ENCODE peak calls at places on chromosomes 1 and 21, in nine cellular contexts. J is neural progenitor cell, E is cardiac fibroblast, D is neural crest cell, Y is GM12865, Z is endothelial cell, W is AG10803, H is heart left ventricle, X is coronary artery. N is an unnamed sample.

GRCh38 chr21:42988234-42988965 is 14.0 kb downstream of the PKNOX1 start:
- DNase-seq in Y (no peak), D (no peak), W (peak), Z (no peak), X (no peak), H (no peak), J (no peak), E (peak), N (no peak)

GRCh38 chr1:224380003-224380402 is 23.3 kb downstream of the CNIH4 start:
- DNase-seq in Z (no peak), H (no peak), E (no peak), J (no peak), Y (peak), D (no peak), X (no peak), W (no peak), N (no peak)

GRCh38 chr1:97680460-97680859 is 240.4 kb downstream of the DPYD start:
- DNase-seq in J (no peak), Z (no peak), W (no peak), H (no peak), D (no peak), X (no peak), E (no peak), Y (no peak), N (no peak)

GRCh38 chr1:230851291-230851691 is 17.0 kb downstream of the C1orf198 start:
- DNase-seq in W (peak), H (no peak), X (no peak), J (peak), D (no peak), Z (no peak), Y (no peak), E (peak), N (no peak)

GRCh38 chr1:217425528-217425927 is 205.4 kb downstream of the GPATCH2 start:
- DNase-seq in J (peak), E (peak), D (no peak), H (no peak), Y (no peak), Z (no peak), X (no peak), W (peak), N (no peak)

GRCh38 chr1:102174259-102174863 is 177.6 kb upstream of the OLFM3 start:
- DNase-seq in J (peak), D (no peak), H (no peak), E (no peak), Y (peak), X (no peak), W (no peak), Z (peak), N (peak)

GRCh38 chr1:237005674-237006073 is 1.4 kb upstream of the MT1HL1 start:
- DNase-seq in X (no peak), Y (no peak), D (no peak), H (no peak), W (no peak), J (no peak), Z (no peak), E (no peak), N (no peak)

GRCh38 chr1:27332536-27333281 is 9.1 kb upstream of the SYTL1 start:
- DNase-seq in H (peak), Y (peak), X (no peak), E (peak), Z (peak), W (peak), J (peak), D (peak), N (peak)

DNA sequence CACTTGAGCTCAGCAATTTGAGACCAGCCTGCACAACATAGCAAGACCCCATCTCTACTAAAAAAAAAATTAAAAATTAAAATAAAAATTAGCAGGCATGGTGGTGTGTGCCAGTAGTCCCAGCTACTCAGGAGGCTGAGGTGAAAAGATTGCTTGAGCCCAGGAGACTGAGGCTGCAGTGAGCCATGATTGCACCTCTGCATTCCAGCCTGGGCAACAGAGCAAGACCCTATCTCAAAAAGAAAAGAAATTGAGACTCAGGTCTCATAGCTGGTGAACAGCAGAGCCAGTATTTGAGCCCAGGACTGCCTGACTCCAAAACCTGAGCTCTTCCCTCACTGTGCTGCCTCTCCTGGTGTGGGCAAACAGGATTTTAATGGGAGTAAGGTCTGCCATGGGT is 28.4 kb upstream of the RCAN3 start:
- DNase-seq in Z (no peak), J (no peak), X (no peak), D (no peak), W (no peak), E (no peak), H (no peak), Y (no peak), N (no peak)
- TF ChIP-seq CTCF in Z (no peak), J (no peak), X (no peak), D (no peak), W (no peak), E (no peak), H (no peak), Y (no peak), N (no peak)

DNA sequence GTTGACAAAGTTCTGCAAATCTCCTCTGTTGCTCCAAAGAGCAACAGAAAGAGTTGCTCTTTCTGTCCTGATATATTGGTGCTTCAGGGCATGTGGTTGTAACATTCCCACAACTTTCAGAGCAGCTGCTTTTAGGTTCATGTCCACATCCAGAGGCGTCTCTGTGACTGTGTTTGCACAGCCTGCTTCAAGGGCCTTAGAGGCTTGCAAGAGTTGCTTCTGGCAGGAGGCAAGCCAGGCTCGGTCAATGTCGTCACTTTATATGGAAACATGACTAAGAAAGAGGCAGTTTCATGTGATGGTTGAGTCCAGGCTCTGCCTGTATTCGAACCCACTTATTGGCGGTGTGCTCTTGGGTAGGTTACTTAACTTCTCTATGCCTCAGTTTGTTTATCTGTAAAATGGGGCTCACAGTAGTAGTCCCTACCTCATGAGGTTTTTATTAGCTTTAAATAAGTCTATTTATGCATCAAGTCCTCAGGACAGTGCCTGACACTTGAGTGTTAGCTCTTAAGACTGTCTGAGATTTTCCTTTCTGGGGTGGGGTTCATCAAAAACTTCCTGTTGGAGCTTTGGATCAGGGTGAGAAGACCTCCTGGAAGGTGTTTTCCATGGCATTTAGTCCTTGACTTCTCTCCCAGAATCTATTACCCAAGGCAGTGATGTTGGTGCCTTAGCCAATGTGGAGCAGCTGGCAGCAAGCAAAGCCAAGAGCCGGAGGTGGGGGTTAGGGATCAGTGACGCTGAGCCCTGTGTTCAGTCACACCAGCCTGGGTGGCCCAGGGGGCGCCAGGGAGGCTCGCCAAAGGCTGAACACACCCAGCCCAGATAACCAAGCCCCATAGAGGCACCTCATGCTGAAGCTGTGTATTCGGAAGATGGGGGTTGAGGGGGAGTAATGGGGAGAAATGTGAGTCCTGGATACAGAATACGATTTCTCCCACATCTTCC is 18.9 kb downstream of the LHX4 start:
- DNase-seq in Y (no peak), E (peak), W (no peak), H (no peak), D (no peak), Z (no peak), X (no peak), J (peak), N (no peak)
- TF ChIP-seq CTCF in Y (peak), E (peak), W (no peak), H (no peak), D (no peak), Z (no peak), X (no peak), J (peak), N (no peak)

DNA sequence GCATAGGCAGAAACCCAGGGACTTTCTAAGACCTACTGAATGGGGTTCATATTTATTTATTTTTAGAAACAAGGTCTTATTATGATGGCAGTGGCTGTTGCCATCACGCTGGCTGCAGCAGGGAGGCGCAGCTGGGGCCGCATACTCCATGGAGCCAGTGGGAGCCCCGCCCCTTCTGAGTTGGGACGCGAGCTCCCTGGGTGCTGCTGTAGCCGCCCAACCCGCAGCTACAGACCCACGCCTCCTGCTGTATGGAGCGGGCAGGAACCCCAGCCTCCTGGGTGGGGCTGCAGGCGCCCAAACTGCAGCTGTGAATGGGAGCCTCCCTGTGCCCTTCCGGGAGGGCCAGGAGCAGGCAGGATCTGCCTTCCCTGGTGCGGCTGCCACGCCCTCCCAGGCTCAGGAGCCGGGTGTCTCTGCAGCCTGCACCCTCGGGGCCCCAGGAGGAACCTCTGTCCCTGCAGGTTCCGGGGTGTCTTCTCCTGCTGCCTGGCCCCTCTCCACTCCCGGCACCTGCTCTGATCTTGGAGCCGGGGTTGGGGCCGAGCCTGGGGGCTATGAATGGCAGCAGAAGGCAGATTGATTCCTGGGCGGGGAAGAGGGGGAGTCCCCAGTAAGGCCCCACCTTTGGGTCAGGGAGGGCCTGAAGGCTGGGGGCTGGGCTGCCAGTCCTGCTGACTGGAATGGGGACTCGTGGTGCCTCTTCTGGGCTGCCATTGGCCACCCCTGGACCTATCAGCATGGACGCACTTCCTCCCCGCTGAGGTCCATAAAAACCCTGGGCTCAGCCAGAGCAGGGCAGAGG is 66.5 kb upstream of the LRRN2 start:
- DNase-seq in D (peak), J (peak), E (no peak), W (no peak), Z (no peak), H (no peak), X (peak), Y (no peak), N (no peak)
- TF ChIP-seq CTCF in D (no peak), J (peak), E (no peak), W (no peak), Z (no peak), H (no peak), X (no peak), Y (no peak), N (no peak)

DNA sequence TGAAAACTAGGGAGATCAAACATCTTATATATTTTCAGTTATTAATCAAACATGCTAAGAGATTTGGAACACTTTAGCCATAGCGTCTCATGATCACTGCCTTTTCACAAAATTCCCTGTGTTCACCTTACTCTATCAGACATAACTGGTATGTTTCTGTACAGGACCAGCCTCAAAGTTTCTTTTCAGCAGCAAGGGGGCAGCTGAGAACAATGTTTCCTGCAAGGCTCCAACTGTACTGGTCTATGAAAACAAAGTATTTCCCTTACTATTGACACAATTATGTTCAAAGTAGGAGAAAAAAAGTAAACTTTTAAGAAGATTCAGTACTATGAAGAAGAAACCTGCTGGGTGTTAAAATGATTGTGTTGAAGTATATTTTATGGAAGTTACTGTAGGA is 98.5 kb downstream of the ATF6 start:
- DNase-seq in D (no peak), E (peak), Z (peak), W (peak), X (no peak), H (no peak), J (no peak), Y (no peak), N (no peak)
- TF ChIP-seq CTCF in D (no peak), E (peak), Z (no peak), W (peak), X (peak), H (no peak), J (peak), Y (no peak), N (no peak)

DNA sequence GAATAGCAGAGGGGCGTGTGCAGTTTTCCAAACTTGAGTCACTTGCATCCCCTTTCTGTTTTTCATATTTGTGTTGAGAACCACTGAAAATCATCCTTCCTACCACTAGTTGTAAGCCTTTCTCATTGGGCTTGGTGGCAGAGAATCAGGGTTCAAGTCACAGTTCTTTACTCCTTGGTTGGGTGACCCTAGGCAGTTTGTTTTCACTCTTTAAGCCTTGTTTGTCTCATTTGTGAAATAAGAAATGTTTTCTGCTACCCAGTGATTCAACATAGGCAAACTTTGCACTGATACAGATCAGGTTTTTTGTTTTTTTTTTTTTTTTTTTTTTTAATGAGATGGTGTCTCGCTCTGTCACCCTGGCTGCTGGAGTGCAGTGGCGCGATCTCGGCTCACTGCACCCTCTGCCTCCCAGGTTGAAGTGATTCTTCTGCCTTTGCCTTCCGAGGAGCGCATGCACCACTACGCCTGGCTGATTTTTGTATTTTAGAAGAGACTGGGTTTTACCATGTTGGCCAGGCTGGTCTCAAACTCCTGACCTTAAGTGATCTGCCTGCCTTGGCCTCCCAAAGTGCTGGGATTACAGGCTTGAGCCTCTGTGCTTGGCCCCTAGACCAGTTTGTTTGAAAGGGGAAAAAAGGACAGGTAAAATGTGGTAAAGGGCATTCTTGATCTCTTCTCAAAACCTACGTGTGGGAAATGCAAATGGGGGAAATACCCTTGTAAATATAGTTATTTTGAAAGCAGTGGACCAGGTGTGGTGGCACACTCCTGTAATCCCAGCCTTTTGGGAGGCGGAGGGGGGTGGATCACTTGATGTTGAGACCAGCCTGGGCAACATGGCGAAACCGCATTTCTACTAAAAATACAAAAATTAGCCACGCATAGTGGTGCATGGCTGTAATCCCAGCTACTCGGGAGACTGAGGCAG is 3.2 kb downstream of the CLIC4 start:
- DNase-seq in H (no peak), Z (no peak), W (no peak), E (no peak), D (no peak), Y (peak), J (no peak), X (no peak), N (no peak)
- TF ChIP-seq CTCF in H (no peak), Z (no peak), W (peak), E (no peak), D (no peak), Y (no peak), J (no peak), X (no peak), N (no peak)

GRCh38 chr1:201701831-201702230 is 127.1 kb upstream of the IPO9 start:
- DNase-seq in J (no peak), Z (no peak), E (no peak), W (no peak), Y (no peak), X (no peak), H (no peak), D (no peak), N (no peak)

GRCh38 chr1:201705389-201705788 is 123.6 kb upstream of the IPO9 start:
- DNase-seq in J (no peak), W (no peak), E (no peak), H (no peak), Z (no peak), D (no peak), X (no peak), Y (no peak), N (no peak)

GRCh38 chr1:201704439-201704792 is 124.5 kb upstream of the IPO9 start:
- DNase-seq in Z (no peak), W (no peak), X (no peak), J (no peak), E (no peak), D (no peak), Y (no peak), H (no peak), N (no peak)

GRCh38 chr1:201703646-201704438 is 125.1 kb upstream of the IPO9 start:
- DNase-seq in Z (peak), J (peak), E (peak), Y (peak), H (peak), X (no peak), D (peak), W (peak), N (peak)

DNA sequence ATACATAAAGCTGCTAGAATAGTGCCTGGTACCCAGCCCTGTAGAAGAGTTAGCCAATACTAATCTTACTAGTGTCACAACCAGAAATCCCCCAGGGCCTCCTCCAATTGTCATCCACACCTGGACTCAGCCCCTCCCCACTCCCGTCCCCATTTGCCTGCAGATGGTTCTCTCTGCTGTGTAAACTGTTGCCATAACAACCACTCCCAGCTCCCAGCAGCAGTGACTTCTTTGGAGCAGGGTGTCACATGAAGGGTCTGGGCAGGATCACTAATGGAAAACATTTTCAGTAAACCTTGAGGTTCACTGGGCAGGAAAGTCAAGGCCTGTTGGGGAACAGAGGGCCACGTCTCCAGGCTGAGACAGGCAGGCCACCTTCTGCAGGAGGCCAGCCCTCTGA is 126.0 kb upstream of the IPO9 start:
- DNase-seq in E (peak), Z (no peak), W (peak), H (no peak), Y (no peak), J (peak), D (no peak), X (no peak), N (no peak)
- TF ChIP-seq CTCF in E (no peak), Z (no peak), W (no peak), H (no peak), Y (no peak), J (no peak), D (no peak), X (no peak), N (no peak)

GRCh38 chr1:8870605-8871538 is 7.6 kb downstream of the ENO1 start:
- DNase-seq in E (no peak), W (no peak), D (no peak), Y (no peak), J (no peak), Z (no peak), X (no peak), H (no peak), N (no peak)

GRCh38 chr1:8870118-8870517 is 8.4 kb downstream of the ENO1 start:
- DNase-seq in E (no peak), H (no peak), D (no peak), W (no peak), Y (no peak), X (no peak), J (no peak), Z (no peak), N (no peak)

GRCh38 chr1:8871965-8872399 is 6.5 kb downstream of the ENO1 start:
- DNase-seq in W (no peak), Z (no peak), X (no peak), H (no peak), J (no peak), E (no peak), Y (no peak), D (no peak), N (no peak)

GRCh38 chr1:8873001-8873400 is 5.5 kb downstream of the ENO1 start:
- DNase-seq in W (no peak), J (no peak), E (no peak), Z (no peak), H (no peak), X (no peak), D (no peak), Y (no peak), N (no peak)

DNA sequence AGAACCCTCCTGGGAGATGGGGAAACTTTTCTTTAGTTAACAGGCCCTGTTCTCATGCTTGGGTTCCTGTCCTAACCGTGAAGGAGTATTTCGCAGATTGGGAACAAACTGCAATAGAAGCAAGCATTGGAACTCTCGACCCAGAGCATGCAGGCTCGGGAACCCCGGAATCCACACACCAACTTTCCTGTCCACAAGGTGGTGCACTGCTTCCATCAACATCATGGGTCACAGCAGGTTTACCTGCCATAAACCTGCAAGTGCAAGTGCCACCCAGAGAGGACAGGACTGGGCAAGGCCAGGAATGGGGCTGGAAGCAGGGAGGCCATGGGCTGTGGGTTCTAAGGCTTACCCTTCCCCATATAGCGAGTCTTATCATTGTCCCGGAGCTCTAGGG is 6.9 kb downstream of the ENO1 start:
- DNase-seq in J (no peak), D (no peak), E (no peak), Y (no peak), W (no peak), X (no peak), Z (no peak), H (no peak), N (no peak)
- TF ChIP-seq CTCF in J (peak), D (peak), E (peak), Y (peak), W (peak), X (no peak), Z (peak), H (no peak), N (no peak)